ENCODE peak calls at places on chromosome 19, in four cellular contexts. One of them, this sample, is unnamed.

GRCh38 chr19:28420731-28421550 is 792.0 kb downstream of the UQCRFS1 start:
- DNase-seq in cardiac septum: no peak
- DNase-seq in AG09319: no peak
- DNase-seq in GM03348: no peak
- DNase-seq in this sample: no peak

GRCh38 chr19:3243851-3244700 is 19.6 kb downstream of the CELF5 start:
- DNase-seq in cardiac septum: no peak
- DNase-seq in AG09319: peak; percentile 2
- DNase-seq in GM03348: peak; percentile 64
- DNase-seq in this sample: no peak

GRCh38 chr19:17429661-17430101 is 9.8 kb downstream of the MVB12A start:
- DNase-seq in cardiac septum: no peak
- DNase-seq in AG09319: no peak
- DNase-seq in GM03348: no peak
- DNase-seq in this sample: no peak

GRCh38 chr19:41871573-41872383 is 5.3 kb upstream of the CD79A start:
- DNase-seq in cardiac septum: no peak
- DNase-seq in AG09319: no peak
- DNase-seq in GM03348: no peak
- DNase-seq in this sample: peak; percentile 43

GRCh38 chr19:28485300-28485699 is 727.7 kb downstream of the UQCRFS1 start:
- DNase-seq in cardiac septum: no peak
- DNase-seq in AG09319: no peak
- DNase-seq in GM03348: no peak
- DNase-seq in this sample: no peak

GRCh38 chr19:13284929-13285928 is 135.0 kb downstream of the IER2 start:
- DNase-seq in cardiac septum: no peak
- DNase-seq in AG09319: no peak
- DNase-seq in GM03348: no peak
- DNase-seq in this sample: no peak

GRCh38 chr19:18306903-18307681 is 15.8 kb downstream of the LSM4 start:
- DNase-seq in cardiac septum: no peak
- DNase-seq in AG09319: no peak
- DNase-seq in GM03348: no peak
- DNase-seq in this sample: no peak

GRCh38 chr19:33175886-33176669 is 18.1 kb upstream of the LRP3 start:
- DNase-seq in cardiac septum: peak; percentile 75
- DNase-seq in AG09319: no peak
- DNase-seq in GM03348: peak; percentile 46
- DNase-seq in this sample: no peak

GRCh38 chr19:1618157-1619093 is 13.2 kb upstream of the UQCR11 start:
- DNase-seq in cardiac septum: no peak
- DNase-seq in AG09319: no peak
- DNase-seq in GM03348: peak; percentile 60
- DNase-seq in this sample: no peak

GRCh38 chr19:52307275-52307674 is 10.3 kb downstream of the ZNF480 start:
- DNase-seq in cardiac septum: no peak
- DNase-seq in AG09319: no peak
- DNase-seq in GM03348: no peak
- DNase-seq in this sample: no peak

GRCh38 chr19:45778010-45778671 is 4.1 kb downstream of the DMPK start:
- DNase-seq in cardiac septum: peak; percentile 61
- DNase-seq in AG09319: no peak
- DNase-seq in GM03348: no peak
- DNase-seq in this sample: no peak

GRCh38 chr19:34501339-34502320 is 20.1 kb downstream of the WTIP start:
- DNase-seq in cardiac septum: peak; percentile 96
- DNase-seq in AG09319: peak; percentile 72
- DNase-seq in GM03348: peak; percentile 97
- DNase-seq in this sample: peak; percentile 78

GRCh38 chr19:1364070-1364719 is 19.5 kb upstream of the NDUFS7 start:
- DNase-seq in cardiac septum: no peak
- DNase-seq in AG09319: no peak
- DNase-seq in GM03348: no peak
- DNase-seq in this sample: no peak